ENCODE peak calls at places on chromosomes 4 and X, in ten cellular contexts. X, J, V, W, F, O, E, Q, G and H are unnamed samples.

GRCh38 chr4:139901516-139902327 is 236.1 kb downstream of the MGST2 start:
- DNase-seq in X (no peak), J (no peak), V (no peak), W (no peak), F (peak; percentile 7), O (no peak), E (no peak), Q (no peak), G (no peak), H (no peak)

GRCh38 chr4:39908284-39908683 is 69.4 kb downstream of the PDS5A start:
- DNase-seq in X (peak; percentile 49), J (no peak), V (no peak), W (no peak), F (no peak), O (no peak), E (no peak), Q (no peak), G (no peak), H (no peak)

GRCh38 chr4:133320576-133321170 is 171.6 kb downstream of the PCDH10 start:
- DNase-seq in X (peak; percentile 42), J (peak; percentile 4), V (peak; percentile 2), W (no peak), F (peak; percentile 73), O (peak; percentile 6), E (no peak), Q (no peak), G (no peak), H (peak; percentile 53)

GRCh38 chrX:103571121-103571520 is 14.2 kb upstream of the TCEAL4 start:
- DNase-seq in X (no peak), J (no peak), V (no peak), W (no peak), F (no peak), O (no peak), E (no peak), Q (no peak), G (no peak), H (no peak)

GRCh38 chr4:38467296-38467695 is 196.7 kb upstream of the KLF3 start:
- DNase-seq in X (no peak), J (no peak), V (no peak), W (no peak), F (no peak), O (no peak), E (no peak), Q (no peak), G (no peak), H (no peak)

GRCh38 chrX:102712216-102712966 is at the start of gene GPRASP2:
- DNase-seq in X (peak; percentile 13), J (no peak), V (peak; percentile 15), W (peak; percentile 75), F (peak; percentile 57), O (peak; percentile 14), E (no peak), Q (peak; percentile 58), G (no peak), H (peak; percentile 72)

GRCh38 chrX:142663330-142664095 is 362.2 kb upstream of the SPANXN4 start:
- DNase-seq in X (no peak), J (no peak), V (no peak), W (no peak), F (no peak), O (no peak), E (no peak), Q (no peak), G (no peak), H (no peak)

GRCh38 chrX:120302434-120302833 is 8.8 kb downstream of the TMEM255A start:
- DNase-seq in X (no peak), J (peak; percentile 67), V (peak; percentile 36), W (no peak), F (peak; percentile 80), O (no peak), E (peak; percentile 57), Q (peak; percentile 75), G (peak; percentile 11), H (peak; percentile 64)

GRCh38 chr4:1871471-1872021 is 353 bp downstream of the NSD2 start:
- DNase-seq in X (no peak), J (no peak), V (peak; percentile 31), W (no peak), F (no peak), O (no peak), E (no peak), Q (no peak), G (no peak), H (peak; percentile 77)

GRCh38 chrX:94058728-94059382 is 384.8 kb downstream of the FAM133A start:
- DNase-seq in X (peak; percentile 5), J (peak; percentile 13), V (peak; percentile 4), W (no peak), F (peak; percentile 28), O (peak; percentile 4), E (no peak), Q (peak; percentile 58), G (no peak), H (peak; percentile 71)

GRCh38 chr4:1337376-1337831 is 9.6 kb upstream of the UVSSA start:
- DNase-seq in X (no peak), J (no peak), V (peak; percentile 47), W (no peak), F (no peak), O (peak; percentile 51), E (no peak), Q (peak; percentile 94), G (no peak), H (no peak)

GRCh38 chr4:3402409-3403103 is 39.2 kb upstream of the HGFAC start:
- DNase-seq in X (peak; percentile 65), J (no peak), V (no peak), W (no peak), F (no peak), O (no peak), E (no peak), Q (peak; percentile 31), G (no peak), H (no peak)

GRCh38 chrX:71191253-71191652 is 31.8 kb upstream of the GJB1 start:
- DNase-seq in X (no peak), J (no peak), V (no peak), W (no peak), F (no peak), O (no peak), E (no peak), Q (no peak), G (no peak), H (no peak)

GRCh38 chr4:158169931-158170690 is 2.7 kb downstream of the GASK1B start:
- DNase-seq in X (peak; percentile 44), J (peak; percentile 31), V (no peak), W (no peak), F (peak; percentile 71), O (no peak), E (no peak), Q (no peak), G (no peak), H (no peak)

GRCh38 chr4:77433102-77433733 is 172.4 kb upstream of the CXCL13 start:
- DNase-seq in X (peak; percentile 58), J (peak; percentile 36), V (peak; percentile 65), W (no peak), F (peak; percentile 65), O (no peak), E (no peak), Q (no peak), G (no peak), H (peak; percentile 55)

GRCh38 chr4:24564488-24564887 is 19.9 kb downstream of the DHX15 start:
- DNase-seq in X (peak; percentile 44), J (no peak), V (no peak), W (no peak), F (no peak), O (no peak), E (no peak), Q (no peak), G (no peak), H (no peak)

GRCh38 chr4:185534850-185535761 is at the start of gene PDLIM3:
- DNase-seq in X (peak; percentile 67), J (no peak), V (peak; percentile 72), W (peak; percentile 82), F (no peak), O (peak; percentile 25), E (no peak), Q (peak; percentile 87), G (no peak), H (peak; percentile 88)

GRCh38 chr4:43816107-43816506 is 632.5 kb downstream of the KCTD8 start:
- DNase-seq in X (no peak), J (no peak), V (no peak), W (no peak), F (no peak), O (no peak), E (no peak), Q (no peak), G (no peak), H (no peak)

GRCh38 chr4:25861951-25862410 is 807 bp downstream of the SEL1L3 start:
- DNase-seq in X (peak; percentile 60), J (peak; percentile 39), V (peak; percentile 22), W (no peak), F (peak; percentile 43), O (peak; percentile 24), E (peak; percentile 12), Q (peak; percentile 65), G (peak; percentile 24), H (peak; percentile 72)

GRCh38 chrX:134631404-134632346 is 26.6 kb downstream of the PLAC1 start:
- DNase-seq in X (peak; percentile 43), J (no peak), V (no peak), W (no peak), F (no peak), O (no peak), E (no peak), Q (no peak), G (no peak), H (no peak)

GRCh38 chr4:148643851-148644250 is 201.6 kb upstream of the NR3C2 start:
- DNase-seq in X (peak; percentile 32), J (no peak), V (no peak), W (no peak), F (no peak), O (no peak), E (no peak), Q (no peak), G (no peak), H (no peak)

GRCh38 chrX:43375146-43375545 is 281.0 kb upstream of the MAOA start:
- DNase-seq in X (no peak), J (no peak), V (no peak), W (no peak), F (no peak), O (no peak), E (no peak), Q (no peak), G (no peak), H (no peak)

GRCh38 chr4:182307746-182308145 is 64.5 kb downstream of the TENM3 start:
- DNase-seq in X (peak; percentile 53), J (no peak), V (peak; percentile 74), W (no peak), F (no peak), O (peak; percentile 26), E (no peak), Q (peak; percentile 80), G (no peak), H (no peak)

GRCh38 chr4:158750379-158750778 is 18.4 kb upstream of the FNIP2 start:
- DNase-seq in X (peak; percentile 44), J (no peak), V (no peak), W (no peak), F (no peak), O (no peak), E (no peak), Q (no peak), G (no peak), H (no peak)

GRCh38 chr4:16206301-16206700 is 20.0 kb downstream of the TAPT1 start:
- DNase-seq in X (no peak), J (no peak), V (no peak), W (no peak), F (no peak), O (no peak), E (no peak), Q (peak; percentile 80), G (no peak), H (no peak)

GRCh38 chrX:13283512-13283911 is 36.3 kb downstream of the ATXN3L start:
- DNase-seq in X (peak; percentile 24), J (peak; percentile 77), V (no peak), W (no peak), F (peak; percentile 90), O (no peak), E (no peak), Q (peak; percentile 68), G (no peak), H (peak; percentile 57)

GRCh38 chrX:73916931-73917657 is 354.1 kb downstream of the CHIC1 start:
- DNase-seq in X (peak; percentile 94), J (no peak), V (peak; percentile 27), W (no peak), F (no peak), O (peak; percentile 35), E (no peak), Q (peak; percentile 68), G (no peak), H (no peak)

GRCh38 chrX:123964155-123964554 is 2.6 kb downstream of the STAG2 start:
- DNase-seq in X (peak; percentile 48), J (no peak), V (no peak), W (no peak), F (no peak), O (no peak), E (no peak), Q (no peak), G (no peak), H (no peak)